ENCODE peak calls at places on chromosomes 11 and 22, in seven cellular contexts. Z is HL-60, B is H1, G is bronchial epithelial cell, T is vagina, V is dorsolateral prefrontal cortex, F is breast epithelium. O is an unnamed sample.
A peak's percentile ranks its signal among the peaks of the same experiment; 100 is the strongest.

GRCh38 chr11:129279326-129280026 is 87.4 kb upstream of the ARHGAP32 start:
- DNase-seq in Z (peak; percentile 56), B (peak; percentile 81), G (peak; percentile 21), T (no peak), V (peak; percentile 57), F (peak; percentile 56), O (no peak)

GRCh38 chr11:58641326-58641725 is 18.9 kb downstream of the CNTF start:
- DNase-seq in Z (no peak), B (no peak), G (no peak), T (no peak), V (no peak), F (no peak), O (no peak)

GRCh38 chr22:38046070-38046748 is 11.0 kb upstream of the PICK1 start:
- DNase-seq in Z (no peak), B (no peak), G (no peak), T (no peak), V (no peak), F (no peak), O (no peak)

GRCh38 chr11:13465909-13466371 is 2.9 kb upstream of the BTBD10 start:
- DNase-seq in Z (no peak), B (no peak), G (peak; percentile 55), T (no peak), V (no peak), F (no peak), O (no peak)

GRCh38 chr11:10456519-10456918 is 1.5 kb downstream of the AMPD3 start:
- DNase-seq in Z (no peak), B (no peak), G (no peak), T (peak; percentile 83), V (no peak), F (no peak), O (no peak)

GRCh38 chr11:1342946-1343345 is 33.5 kb upstream of the TOLLIP start:
- DNase-seq in Z (no peak), B (no peak), G (no peak), T (peak; percentile 37), V (no peak), F (no peak), O (no peak)

GRCh38 chr11:117126223-117126965 is 17.7 kb upstream of the PAFAH1B2 start:
- DNase-seq in Z (no peak), B (no peak), G (no peak), T (no peak), V (peak; percentile 50), F (no peak), O (no peak)

GRCh38 chr11:122721964-122722266 is 66.4 kb downstream of the UBASH3B start:
- DNase-seq in Z (no peak), B (no peak), G (peak; percentile 73), T (no peak), V (no peak), F (no peak), O (no peak)

GRCh38 chr11:36311926-36312592 is 16.0 kb downstream of the PRR5L start:
- DNase-seq in Z (no peak), B (no peak), G (peak; percentile 65), T (no peak), V (no peak), F (no peak), O (peak; percentile 49)

GRCh38 chr11:105609341-105609781 is 512 bp upstream of the GRIA4 start:
- DNase-seq in Z (no peak), B (peak; percentile 51), G (peak; percentile 23), T (no peak), V (peak; percentile 22), F (no peak), O (no peak)

GRCh38 chr22:20221421-20222340 is 46.4 kb downstream of the RTN4R start:
- DNase-seq in Z (no peak), B (no peak), G (no peak), T (no peak), V (no peak), F (no peak), O (no peak)

GRCh38 chr11:34198523-34198922 is 93.1 kb downstream of the NAT10 start:
- DNase-seq in Z (no peak), B (no peak), G (no peak), T (no peak), V (no peak), F (no peak), O (no peak)

GRCh38 chr11:61846351-61846750 is 18.3 kb downstream of the FADS2 start:
- DNase-seq in Z (no peak), B (no peak), G (no peak), T (no peak), V (no peak), F (no peak), O (no peak)

GRCh38 chr22:42083119-42083518 is 3.6 kb downstream of the SMDT1 start:
- DNase-seq in Z (no peak), B (no peak), G (no peak), T (no peak), V (no peak), F (no peak), O (no peak)

GRCh38 chr11:126496576-126497403 is 141.3 kb downstream of the ST3GAL4 start:
- DNase-seq in Z (no peak), B (no peak), G (no peak), T (no peak), V (no peak), F (no peak), O (no peak)

GRCh38 chr22:41619979-41620645 is 731 bp downstream of the DESI1 start:
- DNase-seq in Z (peak; percentile 47), B (peak; percentile 78), G (no peak), T (peak; percentile 89), V (no peak), F (no peak), O (no peak)

GRCh38 chr22:27997538-27997937 is 78.5 kb upstream of the PITPNB start:
- DNase-seq in Z (no peak), B (no peak), G (no peak), T (no peak), V (no peak), F (no peak), O (no peak)

GRCh38 chr11:110903830-110904229 is 191.6 kb upstream of the ARHGAP20 start:
- DNase-seq in Z (no peak), B (no peak), G (peak; percentile 40), T (no peak), V (no peak), F (no peak), O (no peak)

GRCh38 chr22:24407278-24407665 is 20.1 kb upstream of the ADORA2A start:
- DNase-seq in Z (no peak), B (no peak), G (no peak), T (no peak), V (no peak), F (no peak), O (no peak)

GRCh38 chr11:60777106-60777505 is 8.0 kb upstream of the MS4A10 start:
- DNase-seq in Z (no peak), B (no peak), G (no peak), T (no peak), V (no peak), F (no peak), O (no peak)

GRCh38 chr11:13717331-13717730 is 48.9 kb downstream of the FAR1 start:
- DNase-seq in Z (no peak), B (no peak), G (peak; percentile 42), T (no peak), V (no peak), F (no peak), O (peak; percentile 20)

GRCh38 chr11:122375687-122376399 is 259.8 kb upstream of the BLID start:
- DNase-seq in Z (peak; percentile 69), B (no peak), G (peak; percentile 58), T (no peak), V (no peak), F (no peak), O (no peak)

GRCh38 chr11:108346451-108346850 is 120.9 kb downstream of the C11orf65 start:
- DNase-seq in Z (no peak), B (no peak), G (no peak), T (no peak), V (no peak), F (no peak), O (no peak)

GRCh38 chr22:44431256-44431655 is 66.8 kb downstream of the RTL6 start:
- DNase-seq in Z (no peak), B (no peak), G (no peak), T (no peak), V (no peak), F (peak; percentile 14), O (no peak)

GRCh38 chr11:11022126-11022730 is 164.4 kb upstream of the ZBED5 start:
- DNase-seq in Z (no peak), B (no peak), G (peak; percentile 20), T (no peak), V (no peak), F (no peak), O (no peak)

GRCh38 chr11:77411717-77412441 is 62.0 kb downstream of the PAK1 start:
- DNase-seq in Z (peak; percentile 94), B (peak; percentile 84), G (peak; percentile 80), T (peak; percentile 90), V (peak; percentile 54), F (peak; percentile 82), O (no peak)
- TF ChIP-seq CTCF in Z (no peak), B (no peak), G (peak; percentile 21), T (no peak), V (no peak), F (no peak), O (no peak)

GRCh38 chr11:95147364-95147905 is 57.8 kb downstream of the ENDOD1 start:
- DNase-seq in Z (no peak), B (no peak), G (peak; percentile 91), T (no peak), V (no peak), F (no peak), O (no peak)

GRCh38 chr11:95148938-95149337 is 59.3 kb downstream of the ENDOD1 start:
- DNase-seq in Z (no peak), B (no peak), G (no peak), T (no peak), V (no peak), F (no peak), O (no peak)

GRCh38 chr11:95148421-95148820 is 58.8 kb downstream of the ENDOD1 start:
- DNase-seq in Z (no peak), B (no peak), G (no peak), T (no peak), V (no peak), F (no peak), O (no peak)

GRCh38 chr11:95150977-95151684 is 61.5 kb downstream of the ENDOD1 start:
- DNase-seq in Z (peak; percentile 91), B (peak; percentile 91), G (peak; percentile 80), T (peak; percentile 97), V (peak; percentile 89), F (peak; percentile 88), O (no peak)

GRCh38 chr11:95149659-95150294 is 60.1 kb downstream of the ENDOD1 start:
- DNase-seq in Z (no peak), B (peak; percentile 56), G (peak; percentile 58), T (no peak), V (peak; percentile 60), F (peak; percentile 71), O (no peak)
- H3K4me3 ChIP-seq in Z (no peak overlapping the region), B (peak overlapping the region; percentile 38), G (no peak overlapping the region), T (no peak overlapping the region), V (peak overlapping the region; percentile 74), F (peak overlapping the region; percentile 66), O (peak overlapping the region; percentile 68)

GRCh38 chr11:14974723-14975587 is 2.8 kb upstream of the CALCA start:
- DNase-seq in Z (peak; percentile 53), B (peak; percentile 85), G (peak; percentile 62), T (no peak), V (no peak), F (no peak), O (no peak)
- TF ChIP-seq CTCF in Z (peak; percentile 62), B (peak; percentile 82), G (peak; percentile 86), T (peak; percentile 6), V (peak; percentile 24), F (no peak), O (peak; percentile 91)

DNA sequence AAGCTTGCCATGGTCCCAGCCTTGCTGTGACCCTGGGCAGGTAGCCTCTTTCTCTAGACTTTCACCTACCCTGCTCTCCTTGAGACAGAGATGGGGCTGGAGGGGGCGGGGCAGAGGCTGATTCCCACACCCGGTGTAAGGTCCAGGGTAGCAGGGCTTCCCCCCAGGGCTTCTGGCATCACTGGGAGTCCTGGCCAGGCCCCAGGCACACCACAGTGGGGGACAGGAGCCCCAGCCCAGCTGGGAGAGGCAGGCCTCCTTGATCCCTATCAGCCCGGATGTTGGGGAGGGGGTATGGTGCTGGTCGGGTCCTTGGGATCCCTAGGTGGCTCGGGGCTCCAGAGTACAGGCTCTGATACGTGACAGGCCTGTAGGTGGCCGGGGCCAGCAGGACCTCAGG is 1.7 kb upstream of the NUDT8 start:
- DNase-seq in Z (no peak), B (no peak), G (no peak), T (no peak), V (no peak), F (no peak), O (no peak)
- H3K4me3 ChIP-seq in Z (no peak overlapping the region), B (no peak overlapping the region), G (no peak overlapping the region), T (no peak overlapping the region), V (no peak overlapping the region), F (no peak overlapping the region), O (no peak overlapping the region)